ENCODE peak calls at places on chromosomes 16 and 17, in six cellular contexts. N, Y, P, M, F and J are unnamed samples.

GRCh38 chr17:57324060-57324459 is 67.7 kb downstream of the MSI2 start:
- DNase-seq in M (no peak), F (no peak), P (no peak), N (no peak), Y (no peak), J (no peak)

GRCh38 chr17:14469971-14470370 is 169.1 kb downstream of the HS3ST3B1 start:
- DNase-seq in F (no peak), N (no peak), Y (no peak), M (no peak), P (no peak), J (no peak)

GRCh38 chr16:87701505-87701921 is 64.3 kb downstream of the KLHDC4 start:
- DNase-seq in M (no peak), N (no peak), F (no peak), P (no peak), Y (no peak), J (no peak)

GRCh38 chr16:79808731-79809130 is 208.2 kb upstream of the MAF start:
- DNase-seq in P (no peak), F (no peak), M (no peak), Y (no peak), N (no peak), J (no peak)

GRCh38 chr16:66380421-66380820 is 13.9 kb downstream of the CDH5 start:
- DNase-seq in Y (no peak), P (no peak), N (no peak), F (no peak), M (no peak), J (no peak)

GRCh38 chr16:11393861-11394592 is 48.8 kb downstream of the RMI2 start:
- DNase-seq in N (no peak), Y (no peak), M (no peak), F (no peak), P (no peak), J (no peak)

GRCh38 chr17:7323731-7324437 is 5.3 kb downstream of the NEURL4 start:
- DNase-seq in Y (no peak), F (no peak), N (no peak), M (peak; percentile 53), P (peak; percentile 55), J (no peak)

GRCh38 chr16:35197656-35198055 is 1738.2 kb downstream of the TP53TG3F start:
- DNase-seq in N (no peak), F (no peak), P (no peak), Y (no peak), M (no peak), J (no peak)

GRCh38 chr17:12463102-12463501 is 202.6 kb upstream of the MYOCD start:
- DNase-seq in N (no peak), M (no peak), F (no peak), Y (peak; percentile 24), P (no peak), J (peak; percentile 43)

GRCh38 chr17:27456681-27457404 is 595 bp downstream of the KSR1 start:
- DNase-seq in F (no peak), N (no peak), P (peak; percentile 35), M (no peak), Y (no peak), J (no peak)

GRCh38 chr16:19840524-19841110 is 44.0 kb downstream of the GPRC5B start:
- DNase-seq in N (no peak), M (no peak), P (no peak), Y (no peak), F (no peak), J (no peak)

GRCh38 chr17:12896386-12896785 is 107.1 kb downstream of the ARHGAP44 start:
- DNase-seq in N (no peak), Y (no peak), P (no peak), F (no peak), M (no peak), J (no peak)

GRCh38 chr17:42457107-42457787 is 1.4 kb upstream of the ATP6V0A1 start:
- DNase-seq in Y (no peak), P (no peak), M (no peak), F (no peak), N (no peak), J (no peak)

GRCh38 chr17:57001541-57001940 is 23.6 kb downstream of the SCPEP1 start:
- DNase-seq in F (no peak), N (peak; percentile 51), P (no peak), Y (no peak), M (no peak), J (no peak)

GRCh38 chr17:41760878-41761277 is 25.6 kb downstream of the JUP start:
- DNase-seq in M (no peak), F (no peak), N (no peak), P (no peak), Y (no peak), J (no peak)

GRCh38 chr16:4496305-4496704 is 20.1 kb downstream of the HMOX2 start:
- DNase-seq in M (no peak), F (no peak), Y (no peak), P (no peak), N (no peak), J (no peak)

GRCh38 chr16:8372141-8372540 is 218.2 kb downstream of the TMEM114 start:
- DNase-seq in P (no peak), Y (no peak), N (no peak), M (no peak), F (no peak), J (no peak)

GRCh38 chr17:75348386-75349012 is 57.0 kb downstream of the GRB2 start:
- DNase-seq in Y (no peak), F (no peak), N (no peak), P (no peak), M (no peak), J (no peak)

GRCh38 chr17:57940653-57941329 is 14.4 kb downstream of the CUEDC1 start:
- DNase-seq in N (peak; percentile 70), F (no peak), P (peak; percentile 19), M (no peak), Y (no peak), J (peak; percentile 23)

GRCh38 chr17:27471321-27472269 is 15.3 kb downstream of the KSR1 start:
- DNase-seq in P (peak; percentile 32), N (no peak), F (no peak), Y (no peak), M (no peak), J (peak; percentile 55)

GRCh38 chr17:50677851-50678375 is 29.8 kb downstream of the ANKRD40 start:
- DNase-seq in N (no peak), P (no peak), Y (no peak), M (no peak), F (no peak), J (peak; percentile 17)

GRCh38 chr17:64133546-64134215 is 3.7 kb upstream of the ERN1 start:
- DNase-seq in F (peak; percentile 66), Y (peak; percentile 76), M (no peak), P (no peak), N (peak; percentile 78), J (no peak)

GRCh38 chr17:63714550-63715277 is 14.8 kb upstream of the LIMD2 start:
- DNase-seq in N (no peak), P (no peak), Y (no peak), F (no peak), M (no peak), J (no peak)